ENCODE peak calls at places on chromosome X, in ten cellular contexts. One of them, this sample, is unnamed.
A peak's percentile ranks its signal among the peaks of the same experiment; 100 is the strongest.

GRCh38 chrX:137194164-137194563 is 160.4 kb upstream of the GPR101 start:
- DNase-seq in heart left ventricle: no peak
- DNase-seq in lower leg skin: no peak
- DNase-seq in iPS-NIHi11: peak; percentile 33
- DNase-seq in Caki2: peak; percentile 6
- DNase-seq in MCF 10A: peak; percentile 61
- DNase-seq in endothelial cell: peak; percentile 64
- DNase-seq in CD8-positive, alpha-beta T cell: no peak
- DNase-seq in mesenchymal stem cell: no peak
- DNase-seq in left lung: no peak
- DNase-seq in this sample: peak; percentile 0

GRCh38 chrX:14670819-14671218 is 141.5 kb downstream of the GLRA2 start:
- DNase-seq in MCF 10A: no peak
- DNase-seq in Caki2: no peak
- DNase-seq in lower leg skin: no peak
- DNase-seq in left lung: no peak
- DNase-seq in endothelial cell: no peak
- DNase-seq in CD8-positive, alpha-beta T cell: no peak
- DNase-seq in heart left ventricle: no peak
- DNase-seq in iPS-NIHi11: no peak
- DNase-seq in mesenchymal stem cell: no peak
- DNase-seq in this sample: peak; percentile 11

GRCh38 chrX:86014421-86014820 is 32.9 kb downstream of the CHM start:
- DNase-seq in iPS-NIHi11: no peak
- DNase-seq in left lung: no peak
- DNase-seq in MCF 10A: no peak
- DNase-seq in lower leg skin: no peak
- DNase-seq in heart left ventricle: no peak
- DNase-seq in CD8-positive, alpha-beta T cell: no peak
- DNase-seq in Caki2: no peak
- DNase-seq in endothelial cell: no peak
- DNase-seq in mesenchymal stem cell: no peak
- DNase-seq in this sample: no peak

GRCh38 chrX:307261-308111 is 11.1 kb downstream of the GTPBP6 start:
- DNase-seq in mesenchymal stem cell: no peak
- DNase-seq in CD8-positive, alpha-beta T cell: no peak
- DNase-seq in endothelial cell: no peak
- DNase-seq in MCF 10A: no peak
- DNase-seq in lower leg skin: peak; percentile 64
- DNase-seq in iPS-NIHi11: no peak
- DNase-seq in left lung: peak; percentile 73
- DNase-seq in heart left ventricle: peak; percentile 15
- DNase-seq in Caki2: no peak
- DNase-seq in this sample: no peak

GRCh38 chrX:49177338-49177833 is 5.7 kb downstream of the PLP2 start:
- DNase-seq in endothelial cell: no peak
- DNase-seq in MCF 10A: peak; percentile 54
- DNase-seq in lower leg skin: no peak
- DNase-seq in left lung: no peak
- DNase-seq in Caki2: no peak
- DNase-seq in heart left ventricle: no peak
- DNase-seq in iPS-NIHi11: no peak
- DNase-seq in CD8-positive, alpha-beta T cell: no peak
- DNase-seq in mesenchymal stem cell: no peak
- DNase-seq in this sample: no peak

GRCh38 chrX:45449982-45450381 is 249.3 kb upstream of the DIPK2B start:
- DNase-seq in left lung: no peak
- DNase-seq in endothelial cell: no peak
- DNase-seq in lower leg skin: no peak
- DNase-seq in mesenchymal stem cell: no peak
- DNase-seq in MCF 10A: peak; percentile 71
- DNase-seq in iPS-NIHi11: no peak
- DNase-seq in Caki2: no peak
- DNase-seq in CD8-positive, alpha-beta T cell: no peak
- DNase-seq in heart left ventricle: no peak
- DNase-seq in this sample: no peak

GRCh38 chrX:118513120-118513899 is 17.7 kb downstream of the DOCK11 start:
- DNase-seq in endothelial cell: no peak
- DNase-seq in mesenchymal stem cell: no peak
- DNase-seq in heart left ventricle: no peak
- DNase-seq in left lung: no peak
- DNase-seq in Caki2: no peak
- DNase-seq in lower leg skin: peak; percentile 61
- DNase-seq in CD8-positive, alpha-beta T cell: no peak
- DNase-seq in MCF 10A: no peak
- DNase-seq in iPS-NIHi11: no peak
- DNase-seq in this sample: no peak

GRCh38 chrX:5867778-5868177 is 360.9 kb downstream of the NLGN4X start:
- DNase-seq in mesenchymal stem cell: no peak
- DNase-seq in heart left ventricle: no peak
- DNase-seq in iPS-NIHi11: no peak
- DNase-seq in endothelial cell: no peak
- DNase-seq in MCF 10A: no peak
- DNase-seq in left lung: no peak
- DNase-seq in Caki2: no peak
- DNase-seq in lower leg skin: no peak
- DNase-seq in CD8-positive, alpha-beta T cell: no peak
- DNase-seq in this sample: no peak

GRCh38 chrX:105190252-105190853 is 30.1 kb downstream of the TEX13A start:
- DNase-seq in endothelial cell: peak; percentile 6
- DNase-seq in left lung: no peak
- DNase-seq in iPS-NIHi11: peak; percentile 8
- DNase-seq in Caki2: peak; percentile 24
- DNase-seq in lower leg skin: no peak
- DNase-seq in heart left ventricle: no peak
- DNase-seq in mesenchymal stem cell: peak; percentile 32
- DNase-seq in CD8-positive, alpha-beta T cell: no peak
- DNase-seq in MCF 10A: peak; percentile 57
- DNase-seq in this sample: peak; percentile 9

GRCh38 chrX:43693602-43694406 is 37.7 kb downstream of the MAOA start:
- DNase-seq in lower leg skin: no peak
- DNase-seq in heart left ventricle: no peak
- DNase-seq in mesenchymal stem cell: peak; percentile 66
- DNase-seq in Caki2: peak; percentile 37
- DNase-seq in iPS-NIHi11: no peak
- DNase-seq in left lung: no peak
- DNase-seq in MCF 10A: peak; percentile 28
- DNase-seq in CD8-positive, alpha-beta T cell: no peak
- DNase-seq in endothelial cell: no peak
- DNase-seq in this sample: no peak

GRCh38 chrX:111854778-111855490 is 21.0 kb upstream of the TRPC5OS start:
- DNase-seq in endothelial cell: no peak
- DNase-seq in left lung: no peak
- DNase-seq in Caki2: peak; percentile 52
- DNase-seq in mesenchymal stem cell: peak; percentile 9
- DNase-seq in heart left ventricle: no peak
- DNase-seq in CD8-positive, alpha-beta T cell: no peak
- DNase-seq in lower leg skin: no peak
- DNase-seq in MCF 10A: peak; percentile 19
- DNase-seq in iPS-NIHi11: peak; percentile 21
- DNase-seq in this sample: peak; percentile 1

GRCh38 chrX:6645216-6645615 is 110.3 kb upstream of the VCX3A start:
- DNase-seq in CD8-positive, alpha-beta T cell: no peak
- DNase-seq in mesenchymal stem cell: no peak
- DNase-seq in endothelial cell: no peak
- DNase-seq in MCF 10A: no peak
- DNase-seq in heart left ventricle: no peak
- DNase-seq in lower leg skin: no peak
- DNase-seq in Caki2: no peak
- DNase-seq in left lung: no peak
- DNase-seq in iPS-NIHi11: no peak
- DNase-seq in this sample: no peak

GRCh38 chrX:10564484-10564883 is 55.9 kb downstream of the MID1 start:
- DNase-seq in mesenchymal stem cell: no peak
- DNase-seq in CD8-positive, alpha-beta T cell: no peak
- DNase-seq in lower leg skin: no peak
- DNase-seq in MCF 10A: no peak
- DNase-seq in endothelial cell: no peak
- DNase-seq in Caki2: no peak
- DNase-seq in iPS-NIHi11: no peak
- DNase-seq in left lung: no peak
- DNase-seq in heart left ventricle: no peak
- DNase-seq in this sample: no peak

GRCh38 chrX:39491548-39492297 is 606.0 kb downstream of the BCOR start:
- DNase-seq in iPS-NIHi11: peak; percentile 13
- DNase-seq in Caki2: no peak
- DNase-seq in CD8-positive, alpha-beta T cell: peak; percentile 23
- DNase-seq in heart left ventricle: no peak
- DNase-seq in MCF 10A: no peak
- DNase-seq in mesenchymal stem cell: no peak
- DNase-seq in left lung: no peak
- DNase-seq in endothelial cell: no peak
- DNase-seq in lower leg skin: no peak
- DNase-seq in this sample: peak; percentile 11

GRCh38 chrX:72712094-72712755 is 1.9 kb downstream of the PHKA1 start:
- DNase-seq in iPS-NIHi11: no peak
- DNase-seq in lower leg skin: no peak
- DNase-seq in left lung: no peak
- DNase-seq in MCF 10A: no peak
- DNase-seq in CD8-positive, alpha-beta T cell: no peak
- DNase-seq in Caki2: no peak
- DNase-seq in mesenchymal stem cell: peak; percentile 30
- DNase-seq in endothelial cell: no peak
- DNase-seq in heart left ventricle: no peak
- DNase-seq in this sample: no peak

GRCh38 chrX:46796574-46797191 is 37.8 kb upstream of the SLC9A7 start:
- DNase-seq in Caki2: peak; percentile 61
- DNase-seq in heart left ventricle: peak; percentile 66
- DNase-seq in MCF 10A: peak; percentile 72
- DNase-seq in lower leg skin: peak; percentile 94
- DNase-seq in left lung: peak; percentile 87
- DNase-seq in mesenchymal stem cell: peak; percentile 61
- DNase-seq in iPS-NIHi11: peak; percentile 66
- DNase-seq in CD8-positive, alpha-beta T cell: peak; percentile 46
- DNase-seq in endothelial cell: peak; percentile 70
- DNase-seq in this sample: peak; percentile 70

GRCh38 chrX:139759637-139760036 is 51.7 kb upstream of the MCF2 start:
- DNase-seq in heart left ventricle: no peak
- DNase-seq in Caki2: peak; percentile 16
- DNase-seq in mesenchymal stem cell: peak; percentile 27
- DNase-seq in MCF 10A: peak; percentile 40
- DNase-seq in CD8-positive, alpha-beta T cell: no peak
- DNase-seq in lower leg skin: no peak
- DNase-seq in left lung: no peak
- DNase-seq in endothelial cell: peak; percentile 12
- DNase-seq in iPS-NIHi11: peak; percentile 15
- DNase-seq in this sample: peak; percentile 1

GRCh38 chrX:154541896-154542722 is 4.5 kb downstream of the G6PD start:
- DNase-seq in lower leg skin: peak; percentile 92
- DNase-seq in Caki2: peak; percentile 97
- DNase-seq in CD8-positive, alpha-beta T cell: no peak
- DNase-seq in iPS-NIHi11: no peak
- DNase-seq in endothelial cell: no peak
- DNase-seq in mesenchymal stem cell: peak; percentile 91
- DNase-seq in MCF 10A: peak; percentile 98
- DNase-seq in heart left ventricle: peak; percentile 78
- DNase-seq in left lung: peak; percentile 84
- DNase-seq in this sample: no peak

GRCh38 chrX:129600981-129601424 is 53.8 kb downstream of the APLN start:
- DNase-seq in lower leg skin: peak; percentile 75
- DNase-seq in Caki2: peak; percentile 6
- DNase-seq in left lung: no peak
- DNase-seq in mesenchymal stem cell: peak; percentile 24
- DNase-seq in CD8-positive, alpha-beta T cell: no peak
- DNase-seq in MCF 10A: peak; percentile 34
- DNase-seq in heart left ventricle: no peak
- DNase-seq in endothelial cell: no peak
- DNase-seq in iPS-NIHi11: peak; percentile 21
- DNase-seq in this sample: peak; percentile 34

GRCh38 chrX:111319451-111319850 is 49.2 kb upstream of the CAPN6 start:
- DNase-seq in CD8-positive, alpha-beta T cell: no peak
- DNase-seq in mesenchymal stem cell: no peak
- DNase-seq in MCF 10A: no peak
- DNase-seq in lower leg skin: no peak
- DNase-seq in heart left ventricle: no peak
- DNase-seq in Caki2: no peak
- DNase-seq in endothelial cell: no peak
- DNase-seq in left lung: no peak
- DNase-seq in iPS-NIHi11: no peak
- DNase-seq in this sample: no peak

GRCh38 chrX:155001873-155002272 is 20.6 kb downstream of the F8 start:
- DNase-seq in Caki2: no peak
- DNase-seq in endothelial cell: no peak
- DNase-seq in iPS-NIHi11: no peak
- DNase-seq in CD8-positive, alpha-beta T cell: no peak
- DNase-seq in left lung: no peak
- DNase-seq in MCF 10A: no peak
- DNase-seq in lower leg skin: no peak
- DNase-seq in heart left ventricle: no peak
- DNase-seq in mesenchymal stem cell: no peak
- DNase-seq in this sample: no peak

GRCh38 chrX:82961129-82961528 is 547.0 kb upstream of the POU3F4 start:
- DNase-seq in MCF 10A: peak; percentile 19
- DNase-seq in left lung: no peak
- DNase-seq in CD8-positive, alpha-beta T cell: no peak
- DNase-seq in Caki2: peak; percentile 1
- DNase-seq in endothelial cell: no peak
- DNase-seq in heart left ventricle: no peak
- DNase-seq in mesenchymal stem cell: no peak
- DNase-seq in iPS-NIHi11: peak; percentile 2
- DNase-seq in lower leg skin: no peak
- DNase-seq in this sample: peak; percentile 0

GRCh38 chrX:47311857-47312774 is 58.3 kb upstream of the ZNF157 start:
- DNase-seq in endothelial cell: peak; percentile 42
- DNase-seq in lower leg skin: no peak
- DNase-seq in CD8-positive, alpha-beta T cell: peak; percentile 4
- DNase-seq in heart left ventricle: no peak
- DNase-seq in Caki2: peak; percentile 21
- DNase-seq in iPS-NIHi11: no peak
- DNase-seq in mesenchymal stem cell: peak; percentile 51
- DNase-seq in MCF 10A: peak; percentile 73
- DNase-seq in left lung: no peak
- DNase-seq in this sample: peak; percentile 48

GRCh38 chrX:71871367-71871766 is 39.3 kb upstream of the NHSL2 start:
- DNase-seq in MCF 10A: peak; percentile 65
- DNase-seq in heart left ventricle: no peak
- DNase-seq in lower leg skin: no peak
- DNase-seq in iPS-NIHi11: no peak
- DNase-seq in mesenchymal stem cell: no peak
- DNase-seq in endothelial cell: no peak
- DNase-seq in left lung: no peak
- DNase-seq in CD8-positive, alpha-beta T cell: no peak
- DNase-seq in Caki2: no peak
- DNase-seq in this sample: no peak

GRCh38 chrX:149497626-149498025 is 7.5 kb downstream of the IDS start:
- DNase-seq in heart left ventricle: no peak
- DNase-seq in CD8-positive, alpha-beta T cell: no peak
- DNase-seq in MCF 10A: no peak
- DNase-seq in mesenchymal stem cell: no peak
- DNase-seq in Caki2: no peak
- DNase-seq in iPS-NIHi11: no peak
- DNase-seq in left lung: no peak
- DNase-seq in lower leg skin: peak; percentile 59
- DNase-seq in endothelial cell: no peak
- DNase-seq in this sample: no peak

GRCh38 chrX:16838202-16839066 is 31.7 kb downstream of the RBBP7 start:
- DNase-seq in CD8-positive, alpha-beta T cell: no peak
- DNase-seq in MCF 10A: peak; percentile 87
- DNase-seq in heart left ventricle: peak; percentile 58
- DNase-seq in left lung: no peak
- DNase-seq in lower leg skin: no peak
- DNase-seq in Caki2: peak; percentile 80
- DNase-seq in mesenchymal stem cell: peak; percentile 75
- DNase-seq in endothelial cell: no peak
- DNase-seq in iPS-NIHi11: no peak
- DNase-seq in this sample: no peak

GRCh38 chrX:72620550-72621145 is 48.0 kb upstream of the HDAC8 start:
- DNase-seq in CD8-positive, alpha-beta T cell: no peak
- DNase-seq in mesenchymal stem cell: peak; percentile 91
- DNase-seq in heart left ventricle: peak; percentile 19
- DNase-seq in left lung: peak; percentile 10
- DNase-seq in endothelial cell: no peak
- DNase-seq in Caki2: peak; percentile 67
- DNase-seq in MCF 10A: peak; percentile 86
- DNase-seq in iPS-NIHi11: peak; percentile 8
- DNase-seq in lower leg skin: no peak
- DNase-seq in this sample: no peak

GRCh38 chrX:112779139-112779538 is 61.5 kb downstream of the AMOT start:
- DNase-seq in left lung: no peak
- DNase-seq in heart left ventricle: no peak
- DNase-seq in iPS-NIHi11: no peak
- DNase-seq in MCF 10A: no peak
- DNase-seq in lower leg skin: no peak
- DNase-seq in Caki2: no peak
- DNase-seq in mesenchymal stem cell: no peak
- DNase-seq in CD8-positive, alpha-beta T cell: no peak
- DNase-seq in endothelial cell: no peak
- DNase-seq in this sample: no peak